ENCODE peak calls at places on chromosomes 1 and 21, in six cellular contexts. T, S, F, H, W and E are unnamed samples.
A peak's percentile ranks its signal among the peaks of the same experiment; 100 is the strongest.

GRCh38 chr1:58576727-58577675 is at the start of gene TACSTD2:
- DNase-seq in W (peak; percentile 83), H (no peak), S (no peak), F (no peak), T (no peak), E (no peak)

GRCh38 chr1:3746389-3746783 is 5.9 kb upstream of the CCDC27 start:
- DNase-seq in S (peak; percentile 44), F (no peak), W (peak; percentile 70), T (no peak), H (no peak), E (no peak)

GRCh38 chr21:45741691-45742090 is 98.2 kb downstream of the PCBP3 start:
- DNase-seq in F (no peak), W (no peak), S (no peak), T (no peak), H (no peak), E (no peak)

GRCh38 chr1:111990878-111991760 is 1.7 kb upstream of the KCND3 start:
- DNase-seq in W (peak; percentile 67), S (peak; percentile 30), H (no peak), T (peak; percentile 14), F (peak; percentile 54), E (peak; percentile 22)

GRCh38 chr1:107464827-107465226 is 324.0 kb downstream of the NTNG1 start:
- DNase-seq in W (peak; percentile 33), H (no peak), S (no peak), F (no peak), T (no peak), E (no peak)

GRCh38 chr1:231844986-231845502 is 218.5 kb downstream of the DISC1 start:
- DNase-seq in S (no peak), F (no peak), W (no peak), H (no peak), T (no peak), E (no peak)

GRCh38 chr1:1889847-1890505 is 911 bp downstream of the GNB1 start:
- DNase-seq in H (no peak), T (peak; percentile 46), S (peak; percentile 73), F (no peak), W (no peak), E (peak; percentile 77)

GRCh38 chr1:24540051-24540905 is 15.6 kb upstream of the NCMAP start:
- DNase-seq in S (no peak), H (no peak), W (no peak), F (no peak), T (no peak), E (no peak)

GRCh38 chr1:47333922-47334764 is 553 bp downstream of the CMPK1 start:
- DNase-seq in F (peak; percentile 44), T (peak; percentile 87), S (peak; percentile 93), H (no peak), W (peak; percentile 72), E (peak; percentile 87)

GRCh38 chr1:153470707-153471106 is 10.3 kb upstream of the S100A7 start:
- DNase-seq in W (no peak), F (no peak), H (no peak), T (no peak), S (no peak), E (peak; percentile 83)

GRCh38 chr1:30519201-30519763 is 204.1 kb downstream of the MATN1 start:
- DNase-seq in T (no peak), W (no peak), S (no peak), F (no peak), H (no peak), E (no peak)

GRCh38 chr21:41770901-41771624 is 4.2 kb upstream of the RIPK4 start:
- DNase-seq in T (no peak), H (no peak), W (no peak), S (no peak), F (no peak), E (no peak)

GRCh38 chr1:165376041-165376810 is 19.7 kb upstream of the LMX1A start:
- DNase-seq in W (peak; percentile 79), S (peak; percentile 35), F (no peak), H (no peak), T (no peak), E (peak; percentile 40)

GRCh38 chr1:204077979-204078696 is 5.2 kb downstream of the SOX13 start:
- DNase-seq in T (no peak), S (no peak), H (no peak), W (peak; percentile 76), F (no peak), E (no peak)

GRCh38 chr1:69569281-69569970 is 1.7 kb downstream of the LRRC7 start:
- DNase-seq in W (peak; percentile 14), F (no peak), S (peak; percentile 5), H (no peak), T (no peak), E (no peak)

GRCh38 chr1:38502772-38503171 is 356.8 kb downstream of the RRAGC start:
- DNase-seq in S (no peak), F (no peak), W (peak; percentile 84), T (no peak), H (no peak), E (peak; percentile 7)

GRCh38 chr1:185733818-185734709 is at the start of gene HMCN1:
- DNase-seq in T (peak; percentile 26), H (no peak), S (peak; percentile 66), F (peak; percentile 41), W (peak; percentile 90), E (peak; percentile 13)

GRCh38 chr1:183349201-183349711 is 68.9 kb downstream of the NMNAT2 start:
- DNase-seq in F (no peak), S (no peak), H (no peak), T (no peak), W (no peak), E (no peak)

GRCh38 chr1:155188268-155188667 is 14.6 kb downstream of the TRIM46 start:
- DNase-seq in S (no peak), F (no peak), H (no peak), T (no peak), W (no peak), E (no peak)

GRCh38 chr21:25859264-25859931 is 124.6 kb downstream of the GABPA start:
- DNase-seq in W (no peak), T (no peak), H (no peak), F (no peak), S (no peak), E (no peak)

GRCh38 chr21:25862112-25862511 is 127.3 kb downstream of the GABPA start:
- DNase-seq in H (no peak), F (no peak), S (no peak), T (no peak), W (no peak), E (no peak)

GRCh38 chr21:25863747-25864146 is 129.0 kb downstream of the GABPA start:
- DNase-seq in H (no peak), F (no peak), S (no peak), T (no peak), W (no peak), E (no peak)

GRCh38 chr21:25862596-25862995 is 127.8 kb downstream of the GABPA start:
- DNase-seq in S (peak; percentile 55), T (no peak), W (peak; percentile 17), F (peak; percentile 18), H (no peak), E (peak; percentile 40)

GRCh38 chr21:25863031-25863430 is 128.3 kb downstream of the GABPA start:
- DNase-seq in T (no peak), W (no peak), H (no peak), F (no peak), S (no peak), E (no peak)
- TF ChIP-seq MAX in T (no peak), W (no peak), H (no peak), F (no peak), S (no peak), E (no peak)

GRCh38 chr1:170219163-170219562 is 73.4 kb downstream of the NTMT2 start:
- DNase-seq in W (no peak), F (no peak), S (no peak), H (no peak), T (no peak), E (no peak)

GRCh38 chr1:170213598-170213997 is 67.8 kb downstream of the NTMT2 start:
- DNase-seq in W (no peak), F (no peak), H (no peak), T (no peak), S (no peak), E (no peak)

GRCh38 chr1:170214117-170214979 is 68.6 kb downstream of the NTMT2 start:
- DNase-seq in H (peak; percentile 32), S (no peak), F (no peak), W (no peak), T (no peak), E (no peak)

GRCh38 chr1:170218261-170218660 is 72.5 kb downstream of the NTMT2 start:
- DNase-seq in S (no peak), T (no peak), H (no peak), F (no peak), W (no peak), E (no peak)

GRCh38 chr1:170214980-170215910 is 69.5 kb downstream of the NTMT2 start:
- DNase-seq in S (no peak), T (no peak), H (no peak), W (no peak), F (no peak), E (no peak)
- TF ChIP-seq MAX in S (no peak), T (no peak), H (no peak), W (no peak), F (no peak), E (no peak)

GRCh38 chr1:110164951-110165350 is 14.7 kb downstream of the SLC6A17 start:
- DNase-seq in T (no peak), S (no peak), F (no peak), W (no peak), H (no peak), E (peak; percentile 14)
- TF ChIP-seq MAX in T (no peak), S (no peak), F (no peak), W (no peak), H (no peak), E (no peak)

GRCh38 chr1:60672435-60672834 is 409.9 kb upstream of the NFIA start:
- DNase-seq in S (no peak), F (no peak), W (no peak), T (no peak), H (no peak), E (no peak)
- TF ChIP-seq MAX in S (no peak), F (no peak), W (no peak), T (no peak), H (no peak), E (no peak)

GRCh38 chr21:28113718-28114117 is 879.0 kb downstream of the LTN1 start:
- DNase-seq in F (no peak), W (no peak), T (no peak), S (no peak), H (no peak), E (no peak)
- TF ChIP-seq MAX in F (no peak), W (no peak), T (no peak), S (no peak), H (no peak), E (no peak)

GRCh38 chr1:208207388-208208131 is 36.6 kb downstream of the PLXNA2 start:
- DNase-seq in H (no peak), W (no peak), F (no peak), S (no peak), T (no peak), E (no peak)
- TF ChIP-seq MAX in H (no peak), W (no peak), F (no peak), S (no peak), T (no peak), E (no peak)